ENCODE peak calls at places on chromosome 12, in ten cellular contexts. C is HFFc6; K is NCI-H1930; B is Kasumi-1; F is stimulated activated naive B cell treated with anti-CD40 and anti-IgM and Interleukin-4, amounts not matched to agents 10 μg/mL and 1 μg/mL and 100 μg/mL, for 72 hours; H is hypothalamus; D is HCEC 1CT; Z is AG04450; P is GM23248; E is skeletal muscle cell. V is an unnamed sample.

GRCh38 chr12:50103767-50104321 is at the start of gene GPD1:
- DNase-seq in D (no peak), B (no peak), P (peak; percentile 78), H (peak; percentile 55), K (no peak), C (no peak), Z (no peak), F (no peak), E (no peak), V (no peak)

GRCh38 chr12:98208846-98209245 is 306.5 kb upstream of the TMPO start:
- DNase-seq in H (no peak), K (no peak), C (no peak), Z (no peak), D (no peak), B (no peak), F (no peak), P (no peak), E (no peak), V (no peak)

GRCh38 chr12:10613334-10614055 is at the start of gene MAGOHB:
- DNase-seq in K (peak; percentile 95), E (peak; percentile 91), D (peak; percentile 91), C (peak; percentile 95), P (peak; percentile 96), H (peak; percentile 73), F (peak; percentile 96), Z (peak; percentile 92), B (peak; percentile 87), V (peak; percentile 71)

GRCh38 chr12:115207216-115207915 is 523.4 kb upstream of the TBX3 start:
- DNase-seq in B (no peak), H (no peak), E (no peak), P (no peak), K (no peak), Z (no peak), D (no peak), F (no peak), C (no peak), V (no peak)

GRCh38 chr12:25401547-25402345 is 151.0 kb upstream of the KRAS start:
- DNase-seq in F (no peak), K (no peak), E (no peak), H (no peak), C (no peak), Z (no peak), D (peak; percentile 27), B (no peak), P (no peak), V (no peak)

GRCh38 chr12:32178341-32179010 is 71.8 kb downstream of the BICD1 start:
- DNase-seq in K (no peak), B (no peak), H (no peak), D (no peak), Z (no peak), F (no peak), E (no peak), C (no peak), P (no peak), V (no peak)

GRCh38 chr12:111410229-111411186 is 4.8 kb downstream of the SH2B3 start:
- DNase-seq in C (no peak), E (no peak), P (peak; percentile 79), H (no peak), F (no peak), D (peak; percentile 27), B (no peak), Z (no peak), K (no peak), V (no peak)

GRCh38 chr12:103457471-103457870 is 38.3 kb downstream of the C12orf42 start:
- DNase-seq in C (no peak), D (no peak), E (no peak), H (no peak), F (no peak), K (no peak), P (no peak), Z (no peak), B (no peak), V (no peak)

GRCh38 chr12:105083551-105084105 is 630 bp downstream of the ALDH1L2 start:
- DNase-seq in Z (peak; percentile 45), K (no peak), C (peak; percentile 71), P (peak; percentile 96), B (peak; percentile 61), E (peak; percentile 36), F (no peak), D (peak; percentile 75), H (peak; percentile 8), V (no peak)